ENCODE peak calls at places on chromosomes 6 and 20, in four cellular contexts. One of them, this sample, is unnamed.

GRCh38 chr6:95856876-95857364 is 158.9 kb upstream of the FUT9 start:
- DNase-seq in IMR-90: no peak
- DNase-seq in K562: no peak
- DNase-seq in GM12878: no peak
- DNase-seq in this sample: no peak

GRCh38 chr6:167678102-167679101 is 148.3 kb upstream of the AFDN start:
- DNase-seq in IMR-90: no peak
- DNase-seq in K562: no peak
- DNase-seq in GM12878: no peak
- DNase-seq in this sample: peak; percentile 36

GRCh38 chr6:69865126-69865525 is 1.2 kb upstream of the COL19A1 start:
- DNase-seq in IMR-90: peak; percentile 39
- DNase-seq in K562: no peak
- DNase-seq in GM12878: no peak
- DNase-seq in this sample: peak; percentile 4

GRCh38 chr6:83872386-83873118 is 13.1 kb downstream of the CYB5R4 start:
- DNase-seq in IMR-90: peak; percentile 29
- DNase-seq in K562: no peak
- DNase-seq in GM12878: no peak
- DNase-seq in this sample: no peak

GRCh38 chr6:27669278-27669797 is 196.4 kb upstream of the ZNF184 start:
- DNase-seq in IMR-90: no peak
- DNase-seq in K562: no peak
- DNase-seq in GM12878: no peak
- DNase-seq in this sample: peak; percentile 21

GRCh38 chr6:78910611-78911134 is 43.3 kb downstream of the IRAK1BP1 start:
- DNase-seq in IMR-90: no peak
- DNase-seq in K562: no peak
- DNase-seq in GM12878: no peak
- DNase-seq in this sample: peak; percentile 28

GRCh38 chr20:23165964-23166363 is 79.8 kb upstream of the CD93 start:
- DNase-seq in IMR-90: no peak
- DNase-seq in K562: no peak
- DNase-seq in GM12878: no peak
- DNase-seq in this sample: no peak

GRCh38 chr20:2151805-2152727 is 50.4 kb downstream of the STK35 start:
- DNase-seq in IMR-90: peak; percentile 64
- DNase-seq in K562: no peak
- DNase-seq in GM12878: no peak
- DNase-seq in this sample: no peak

GRCh38 chr6:84791233-84791632 is 26.8 kb upstream of the TBX18 start:
- DNase-seq in IMR-90: no peak
- DNase-seq in K562: peak; percentile 51
- DNase-seq in GM12878: no peak
- DNase-seq in this sample: peak; percentile 91

GRCh38 chr20:3798405-3798768 is 2.3 kb downstream of the CDC25B start:
- DNase-seq in IMR-90: no peak
- DNase-seq in K562: no peak
- DNase-seq in GM12878: no peak
- DNase-seq in this sample: no peak

GRCh38 chr20:64045346-64046011 is 4.0 kb downstream of the SOX18 start:
- DNase-seq in IMR-90: no peak
- DNase-seq in K562: peak; percentile 45
- DNase-seq in GM12878: no peak
- DNase-seq in this sample: peak; percentile 49

GRCh38 chr6:46353450-46353998 is 137.7 kb downstream of the RCAN2 start:
- DNase-seq in IMR-90: no peak
- DNase-seq in K562: no peak
- DNase-seq in GM12878: no peak
- DNase-seq in this sample: no peak

GRCh38 chr20:8148501-8148900 is 16.4 kb downstream of the PLCB1 start:
- DNase-seq in IMR-90: peak; percentile 41
- DNase-seq in K562: no peak
- DNase-seq in GM12878: no peak
- DNase-seq in this sample: peak; percentile 89

GRCh38 chr20:8150591-8150990 is 18.5 kb downstream of the PLCB1 start:
- DNase-seq in IMR-90: no peak
- DNase-seq in K562: no peak
- DNase-seq in GM12878: no peak
- DNase-seq in this sample: peak; percentile 50

GRCh38 chr20:8145246-8145639 is 13.2 kb downstream of the PLCB1 start:
- DNase-seq in IMR-90: no peak
- DNase-seq in K562: no peak
- DNase-seq in GM12878: no peak
- DNase-seq in this sample: no peak

GRCh38 chr20:8144282-8145245 is 12.5 kb downstream of the PLCB1 start:
- DNase-seq in IMR-90: peak; percentile 89
- DNase-seq in K562: no peak
- DNase-seq in GM12878: no peak
- DNase-seq in this sample: peak; percentile 54

GRCh38 chr20:8147476-8147875 is 15.4 kb downstream of the PLCB1 start:
- DNase-seq in IMR-90: no peak
- DNase-seq in K562: no peak
- DNase-seq in GM12878: no peak
- DNase-seq in this sample: peak; percentile 78
- TF ChIP-seq POLR2A in IMR-90: no peak
- TF ChIP-seq POLR2A in K562: no peak
- TF ChIP-seq POLR2A in GM12878: no peak
- TF ChIP-seq POLR2A in this sample: peak; percentile 68

DNA sequence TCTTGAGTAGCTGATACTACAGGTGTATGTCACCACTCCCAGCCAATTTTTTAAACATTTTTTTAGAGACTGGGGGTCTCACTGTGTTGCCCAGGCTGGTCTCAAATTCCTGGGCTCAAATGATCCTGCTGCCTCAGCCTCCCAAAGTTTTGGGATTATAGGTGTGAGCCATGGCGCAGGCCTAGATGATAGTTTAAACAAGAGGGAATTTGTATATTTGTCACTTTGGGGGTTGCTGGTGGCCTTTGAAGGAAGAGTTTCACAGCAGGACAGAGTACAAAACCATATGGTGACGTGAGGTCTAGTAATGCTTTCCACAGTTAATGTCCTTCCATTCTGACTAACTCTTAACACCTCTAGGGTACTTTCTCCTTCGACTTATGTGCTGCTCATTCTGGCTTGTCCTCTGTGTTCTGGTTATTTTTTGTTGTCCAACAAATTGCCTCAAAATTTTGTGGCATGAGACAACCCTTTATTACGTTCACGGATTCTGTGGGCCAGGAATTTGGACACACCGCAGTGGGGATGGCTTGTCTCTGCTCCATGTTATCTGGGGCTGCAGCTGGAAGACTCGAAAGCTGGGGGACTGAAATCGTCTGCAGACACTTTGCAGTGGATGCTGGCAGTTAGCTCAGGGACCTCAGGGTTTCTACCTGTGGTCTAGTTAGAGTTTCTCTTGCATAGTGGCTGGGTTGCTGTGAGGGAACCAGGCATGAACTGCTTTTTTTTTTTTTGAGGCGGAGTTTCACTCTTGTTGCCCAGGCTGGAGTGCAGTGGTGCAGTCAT is 23.0 kb upstream of the IER3 start:
- DNase-seq in IMR-90: no peak
- DNase-seq in K562: peak; percentile 53
- DNase-seq in GM12878: peak; percentile 75
- DNase-seq in this sample: no peak
- H2AFZ ChIP-seq in IMR-90: no peak overlapping the region
- H2AFZ ChIP-seq in K562: peak overlapping the region; percentile 84
- H2AFZ ChIP-seq in GM12878: no peak overlapping the region
- H2AFZ ChIP-seq in this sample: no peak overlapping the region

GRCh38 chr6:28923318-28924102 is at the start of gene TRIM27:
- DNase-seq in IMR-90: peak; percentile 75
- DNase-seq in K562: peak; percentile 91
- DNase-seq in GM12878: peak; percentile 34
- DNase-seq in this sample: peak; percentile 85
- TF ChIP-seq FOS in IMR-90: no peak
- TF ChIP-seq FOS in K562: no peak
- TF ChIP-seq FOS in GM12878: no peak
- TF ChIP-seq FOS in this sample: no peak

DNA sequence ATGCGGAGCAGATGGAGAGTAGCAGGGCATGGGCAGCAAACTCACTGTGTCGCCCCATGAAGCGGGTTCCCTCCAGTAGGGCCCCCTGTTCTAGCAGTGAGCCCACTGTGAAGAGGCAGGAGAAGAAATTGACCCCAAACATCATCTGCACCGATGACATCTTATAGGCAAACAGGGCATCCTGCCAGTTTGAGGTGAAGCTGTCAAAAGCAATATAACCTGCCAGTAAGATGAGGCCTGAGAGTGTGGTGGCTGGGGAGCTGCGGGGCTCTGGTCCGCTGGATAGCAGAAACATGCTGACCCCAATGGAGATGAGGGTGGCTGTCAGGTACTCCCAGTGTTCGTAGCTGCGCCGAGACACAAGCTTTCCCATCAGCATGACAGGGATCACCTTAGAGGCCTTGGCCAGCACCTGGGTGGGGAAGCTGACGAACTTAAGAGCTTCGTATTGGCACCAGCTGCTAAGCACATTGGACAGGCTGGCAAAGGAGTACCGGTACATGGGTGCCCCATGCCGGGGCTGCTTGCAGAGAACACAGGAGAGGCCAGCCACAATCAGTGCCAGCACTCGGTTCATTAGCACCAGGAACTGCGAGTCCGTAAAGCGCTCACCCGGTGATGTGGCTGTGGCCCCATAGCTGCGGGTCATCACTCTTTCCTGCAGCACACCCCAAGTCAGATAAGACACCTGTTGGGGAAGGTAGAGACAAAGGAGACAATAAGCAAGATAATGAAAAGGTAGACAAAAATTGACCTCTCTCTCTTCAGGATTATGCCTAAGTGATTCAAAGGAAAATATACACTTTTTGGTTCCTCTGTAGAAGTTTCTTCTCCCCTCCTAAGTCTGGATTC is 2.1 kb downstream of the SLC35B2 start:
- DNase-seq in IMR-90: no peak
- DNase-seq in K562: no peak
- DNase-seq in GM12878: no peak
- DNase-seq in this sample: no peak
- TF ChIP-seq POLR2A in IMR-90: peak; percentile 41
- TF ChIP-seq POLR2A in K562: peak; percentile 80
- TF ChIP-seq POLR2A in GM12878: peak; percentile 76
- TF ChIP-seq POLR2A in this sample: peak; percentile 53

GRCh38 chr6:15244605-15245360 is 1.1 kb upstream of the JARID2 start:
- DNase-seq in IMR-90: peak; percentile 70
- DNase-seq in K562: peak; percentile 95
- DNase-seq in GM12878: no peak
- DNase-seq in this sample: peak; percentile 60

GRCh38 chr6:15245361-15246216 is at the start of gene JARID2:
- DNase-seq in IMR-90: peak; percentile 98
- DNase-seq in K562: peak; percentile 80
- DNase-seq in GM12878: peak; percentile 91
- DNase-seq in this sample: peak; percentile 97

GRCh38 chr6:15247750-15248450 is 2.0 kb downstream of the JARID2 start:
- DNase-seq in IMR-90: peak; percentile 62
- DNase-seq in K562: peak; percentile 83
- DNase-seq in GM12878: no peak
- DNase-seq in this sample: peak; percentile 55

GRCh38 chr6:15247214-15247749 is 1.4 kb downstream of the JARID2 start:
- DNase-seq in IMR-90: no peak
- DNase-seq in K562: no peak
- DNase-seq in GM12878: no peak
- DNase-seq in this sample: no peak

GRCh38 chr6:15246217-15247211 is 645 bp downstream of the JARID2 start:
- DNase-seq in IMR-90: peak; percentile 49
- DNase-seq in K562: no peak
- DNase-seq in GM12878: no peak
- DNase-seq in this sample: no peak
- H2AFZ ChIP-seq in IMR-90: peak overlapping the region; percentile 74
- H2AFZ ChIP-seq in K562: peak overlapping the region; percentile 66
- H2AFZ ChIP-seq in GM12878: peak overlapping the region; percentile 54
- H2AFZ ChIP-seq in this sample: peak overlapping the region; percentile 48

DNA sequence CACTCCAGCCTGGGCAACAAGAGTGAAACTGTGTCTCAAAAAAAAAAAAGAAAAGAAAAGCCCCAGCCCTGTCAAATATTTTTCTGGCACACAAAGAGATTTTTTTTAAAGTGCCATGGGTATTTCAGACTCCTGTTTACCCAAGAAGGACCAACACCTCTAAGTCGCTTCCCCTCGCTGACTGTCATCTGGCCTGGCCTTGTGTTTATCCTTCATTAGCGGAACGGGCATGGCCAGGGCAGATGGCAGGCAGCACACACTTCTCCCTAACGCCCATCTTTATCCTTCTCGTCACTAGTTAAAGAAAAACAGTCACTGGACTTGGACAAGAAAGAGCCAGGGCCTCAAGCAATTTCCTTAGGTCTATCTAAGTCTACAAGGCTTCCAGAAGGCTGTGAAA is 7.3 kb upstream of the CBFA2T2 start:
- DNase-seq in IMR-90: no peak
- DNase-seq in K562: no peak
- DNase-seq in GM12878: no peak
- DNase-seq in this sample: no peak
- TF ChIP-seq FOS in IMR-90: no peak
- TF ChIP-seq FOS in K562: no peak
- TF ChIP-seq FOS in GM12878: no peak
- TF ChIP-seq FOS in this sample: no peak

DNA sequence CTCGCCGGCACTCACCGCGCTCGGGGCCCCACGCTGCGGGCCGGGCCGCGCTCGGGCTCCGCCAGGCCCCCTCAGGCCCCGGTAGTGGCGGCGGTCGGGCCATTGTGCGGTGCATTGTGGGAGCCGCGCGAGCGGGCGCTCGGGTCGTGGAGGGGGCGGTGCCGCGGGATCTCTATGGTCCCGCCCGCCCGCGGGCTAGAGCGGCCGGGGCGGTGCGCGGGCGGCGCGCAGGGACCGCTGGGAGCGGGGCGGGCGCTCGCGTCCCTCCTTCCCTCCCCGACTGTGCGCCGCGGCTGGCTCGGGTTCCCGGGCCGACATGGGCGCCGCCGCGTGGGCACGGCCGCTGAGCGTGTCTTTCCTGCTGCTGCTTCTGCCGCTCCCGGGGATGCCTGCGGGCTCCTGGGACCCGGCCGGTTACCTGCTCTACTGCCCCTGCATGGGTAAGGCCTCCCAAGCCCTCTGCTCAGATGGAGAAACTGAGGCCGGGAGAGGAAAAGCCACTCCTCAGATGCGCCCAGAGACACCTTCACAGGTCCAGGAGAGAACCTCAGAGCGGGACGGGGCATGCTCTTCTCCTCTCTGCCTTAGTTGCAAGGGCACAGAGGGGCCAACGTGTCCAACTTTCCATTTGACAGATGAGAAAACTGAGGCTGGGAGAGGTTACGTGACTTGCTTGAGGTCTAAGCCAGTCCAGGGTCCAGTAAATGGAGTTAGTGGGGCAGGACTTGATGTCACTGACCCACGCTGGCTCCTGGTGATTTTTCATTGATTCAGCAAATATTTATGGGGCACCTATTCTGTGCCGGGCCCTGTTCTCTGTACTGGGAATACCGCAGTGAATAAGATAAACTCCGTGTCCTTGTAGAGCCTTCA is at the start of the genes PLAGL2 and POFUT1:
- DNase-seq in IMR-90: peak; percentile 82
- DNase-seq in K562: peak; percentile 98
- DNase-seq in GM12878: peak; percentile 37
- DNase-seq in this sample: peak; percentile 79
- TF ChIP-seq POLR2A in IMR-90: peak; percentile 80
- TF ChIP-seq POLR2A in K562: peak; percentile 91
- TF ChIP-seq POLR2A in GM12878: peak; percentile 92
- TF ChIP-seq POLR2A in this sample: peak; percentile 95